ENCODE peak calls at places on chromosomes 12 and 14, in six cellular contexts. V is neural progenitor cell, S is tibial artery, H is HCT116, J is heart right ventricle, B is pancreas. L is an unnamed sample. For H3K4me1, the result is how much of the 10 kb centered on the place peaks cover.

GRCh38 chr12:132561784-132562156 is 48.6 kb downstream of the LRCOL1 start:
- DNase-seq in V (peak), S (no peak), H (no peak), J (no peak), B (no peak), L (no peak)

GRCh38 chr12:107509421-107509820 is 176.2 kb upstream of the PWP1 start:
- DNase-seq in V (no peak), S (no peak), H (no peak), J (no peak), B (no peak), L (no peak)

GRCh38 chr12:27751386-27752047 is 28.5 kb upstream of the KLHL42 start:
- DNase-seq in V (peak), S (no peak), H (peak), J (no peak), B (peak), L (no peak)

GRCh38 chr14:63134801-63135200 is 69.4 kb upstream of the RHOJ start:
- DNase-seq in V (peak), S (no peak), H (no peak), J (no peak), B (no peak), L (no peak)

GRCh38 chr12:5783274-5783920 is 161.7 kb downstream of the ANO2 start:
- DNase-seq in V (no peak), S (no peak), H (no peak), J (no peak), B (no peak), L (no peak)

GRCh38 chr12:131041216-131041967 is 87.7 kb downstream of the ADGRD1 start:
- DNase-seq in V (no peak), S (no peak), H (no peak), J (no peak), B (no peak), L (no peak)

GRCh38 chr12:16531623-16532022 is 74.3 kb downstream of the LMO3 start:
- DNase-seq in V (peak), S (no peak), H (no peak), J (no peak), B (no peak), L (no peak)

GRCh38 chr14:99475179-99475578 is 5.5 kb downstream of the SETD3 start:
- DNase-seq in V (no peak), S (no peak), H (no peak), J (no peak), B (no peak), L (no peak)

GRCh38 chr14:22887260-22887989 is 4.4 kb downstream of the REM2 start:
- DNase-seq in V (peak), S (peak), H (peak), J (no peak), B (no peak), L (no peak)

DNA sequence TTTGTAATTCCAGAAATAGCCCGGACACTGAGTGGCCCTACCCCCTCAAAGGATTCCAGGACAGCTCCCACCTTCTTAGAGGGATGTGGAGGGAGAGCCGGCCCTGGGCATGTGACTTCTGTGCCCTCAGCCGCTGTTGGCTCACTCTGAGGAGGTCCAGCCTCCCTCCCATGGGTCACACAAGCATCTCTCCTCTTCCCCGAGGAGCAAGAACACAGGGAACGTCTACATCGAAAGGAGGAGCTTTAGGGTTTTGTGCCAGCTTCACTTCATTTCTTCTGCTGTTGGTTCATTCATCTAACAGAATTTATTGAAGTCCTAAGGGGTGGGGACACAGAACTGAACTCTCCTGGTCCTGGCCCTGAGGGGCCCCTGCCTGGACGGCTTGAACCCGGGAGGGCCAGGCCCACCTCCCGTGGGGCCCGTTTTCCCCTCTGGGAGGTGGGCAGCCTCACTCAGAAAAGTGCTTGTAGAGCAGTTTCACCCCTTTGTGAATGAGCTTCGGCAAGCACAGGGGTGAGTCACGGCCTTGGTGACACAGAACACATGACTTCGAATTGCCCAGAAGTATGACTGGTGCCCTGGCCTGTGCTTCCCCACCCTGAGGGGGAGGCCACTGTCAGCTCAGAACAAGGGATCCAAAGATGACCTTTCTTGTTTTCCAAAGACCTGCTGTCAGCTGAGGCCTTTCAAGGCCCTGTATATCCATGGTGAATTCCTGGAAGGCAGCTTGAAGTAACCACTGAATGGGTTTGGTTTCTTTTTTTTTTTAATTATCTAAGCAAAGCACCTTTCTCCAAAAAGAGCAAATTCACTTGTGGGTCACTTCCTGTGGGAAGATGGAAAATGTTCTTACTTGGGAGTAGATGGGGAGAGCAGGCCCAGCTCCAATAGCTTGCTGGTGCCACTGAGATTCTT is 39.2 kb downstream of the NFKBIA start:
- DNase-seq in V (no peak), S (peak), H (peak), J (no peak), B (no peak), L (peak)
- H3K4me1 ChIP-seq in V (under half), S (under half), H (under half), J (under half), B (under half), L (under half)

GRCh38 chr12:77617818-77618217 is 212.9 kb upstream of the NAV3 start:
- DNase-seq in V (no peak), S (no peak), H (no peak), J (no peak), B (no peak), L (no peak)

DNA sequence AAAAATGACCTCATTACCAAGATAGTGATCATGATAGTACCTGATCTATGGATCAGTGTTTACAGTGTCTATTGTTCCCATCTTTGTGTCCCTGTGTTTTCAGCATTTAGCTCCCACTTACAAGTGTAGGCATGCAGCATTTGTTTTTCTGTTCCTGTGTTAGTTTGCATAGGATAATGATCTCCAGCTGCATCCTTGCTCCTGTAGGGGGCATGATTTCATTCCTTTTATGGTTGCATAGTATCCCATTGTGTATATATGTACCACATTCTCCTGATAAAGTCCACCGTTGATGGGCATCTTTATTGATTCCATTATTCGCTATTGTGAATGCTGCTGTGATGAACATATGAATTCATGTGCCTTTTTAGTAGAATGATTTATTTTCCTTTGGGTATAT is 215.4 kb upstream of the NAV3 start:
- DNase-seq in V (peak), S (no peak), H (peak), J (no peak), B (no peak), L (no peak)
- TF ChIP-seq CTCF in V (peak), S (no peak), H (peak), J (no peak), B (no peak), L (no peak)

GRCh38 chr14:68884031-68885030 is 91.5 kb upstream of the ZFP36L1 start:
- DNase-seq in V (no peak), S (peak), H (peak), J (peak), B (peak), L (no peak)

GRCh38 chr14:68888025-68888850 is 90.9 kb downstream of the ACTN1 start:
- DNase-seq in V (no peak), S (peak), H (no peak), J (no peak), B (peak), L (peak)

GRCh38 chr14:68882235-68882634 is 89.4 kb upstream of the ZFP36L1 start:
- DNase-seq in V (no peak), S (peak), H (no peak), J (no peak), B (peak), L (peak)

GRCh38 chr14:68886109-68886434 is 93.0 kb downstream of the ACTN1 start:
- DNase-seq in V (no peak), S (peak), H (no peak), J (no peak), B (no peak), L (no peak)

DNA sequence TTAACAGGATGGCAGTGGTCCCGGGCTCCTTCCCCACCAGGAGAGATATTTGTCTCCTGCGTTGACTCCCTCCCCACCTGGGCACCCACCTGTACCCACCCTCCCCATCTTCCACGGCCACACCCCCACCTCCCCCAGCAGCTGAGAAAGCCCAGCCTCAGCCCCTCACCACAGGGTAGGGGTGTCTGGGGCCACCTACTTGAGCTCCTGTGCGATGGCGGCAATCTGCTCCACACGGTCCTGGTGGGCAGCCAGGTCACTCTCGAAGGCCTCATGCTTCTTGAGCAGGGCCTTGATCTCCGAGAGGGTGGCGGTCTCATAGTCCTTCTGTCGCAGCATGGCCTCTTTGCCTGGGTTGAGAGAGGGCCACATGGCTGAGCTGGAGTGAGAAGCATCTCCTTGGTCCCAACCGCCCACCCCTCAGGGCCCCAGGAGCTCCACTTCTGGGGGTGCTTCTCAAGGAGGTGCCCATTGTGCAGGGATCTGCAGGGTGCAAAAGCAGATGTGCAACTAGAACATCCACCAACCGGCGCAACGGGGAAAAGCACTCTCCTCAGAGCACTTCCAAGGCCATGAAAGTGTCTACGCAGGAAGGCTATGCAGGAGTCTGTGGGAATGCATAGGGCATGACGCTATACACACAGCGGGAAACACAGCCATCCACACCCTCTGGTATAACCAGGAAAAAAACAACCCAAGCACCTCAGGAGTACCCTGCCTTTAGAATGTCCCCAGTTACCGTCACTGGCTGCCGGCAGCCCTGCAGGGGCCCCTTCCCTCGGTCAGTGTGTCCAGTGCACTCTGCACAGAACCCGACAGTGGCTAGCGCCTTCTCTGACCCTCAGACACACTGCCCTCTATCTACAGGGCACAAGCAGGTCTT is 92.6 kb upstream of the ZFP36L1 start:
- DNase-seq in V (no peak), S (peak), H (no peak), J (no peak), B (peak), L (no peak)
- H3K27ac ChIP-seq in V (no peak), S (peak), H (no peak), J (no peak), B (no peak), L (peak)

DNA sequence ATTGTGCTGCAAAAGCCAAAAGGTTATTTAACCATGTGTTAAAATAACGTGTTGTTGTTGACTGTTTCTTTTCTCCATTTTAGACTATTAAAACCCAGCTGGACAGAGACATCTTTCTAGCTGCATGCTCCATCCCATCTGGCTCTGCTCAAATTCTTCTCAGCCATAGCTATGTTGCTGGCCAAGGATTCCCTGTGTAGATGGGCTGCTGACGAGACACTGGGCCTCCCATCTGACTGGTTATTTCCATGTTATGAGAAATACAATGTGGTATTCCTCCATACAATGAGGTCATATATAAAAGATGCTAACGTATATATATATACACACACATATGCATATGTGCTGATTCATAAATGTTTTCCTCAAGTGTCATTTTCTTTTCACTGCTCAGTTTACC is 30.1 kb downstream of the MED13L start:
- DNase-seq in V (no peak), S (no peak), H (no peak), J (no peak), B (no peak), L (no peak)
- H3K4me1 ChIP-seq in V (half or more), S (under half), H (under half), J (under half), B (half or more), L (under half)

DNA sequence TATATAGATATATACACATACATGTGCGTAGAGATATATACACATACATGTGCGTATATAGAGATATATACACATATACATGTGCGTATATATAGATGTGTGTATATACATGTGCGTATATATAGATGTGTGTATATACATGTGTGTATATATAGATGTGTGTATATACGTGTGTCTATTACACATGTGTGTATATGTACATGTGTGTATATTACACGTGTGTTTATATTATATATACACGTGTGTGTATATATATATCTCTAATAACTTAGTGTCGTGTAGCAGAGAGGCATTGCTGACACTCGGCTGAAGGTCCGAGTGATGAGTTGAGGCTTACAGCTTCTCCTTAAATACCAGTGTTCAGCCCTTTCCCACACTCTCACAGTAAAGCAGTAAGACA is 133.7 kb downstream of the GLT1D1 start:
- DNase-seq in V (no peak), S (no peak), H (no peak), J (no peak), B (no peak), L (no peak)
- TF ChIP-seq CTCF in V (no peak), S (no peak), H (no peak), J (no peak), B (no peak), L (no peak)

GRCh38 chr12:108666326-108666995 is 32.8 kb upstream of the SELPLG start:
- DNase-seq in V (no peak), S (no peak), H (no peak), J (peak), B (no peak), L (no peak)
- H3K27ac ChIP-seq in V (peak), S (peak), H (no peak), J (peak), B (no peak), L (peak)